ENCODE peak calls at places on chromosome 1, in six cellular contexts. P is Panc1, Q is sigmoid colon, Z is K562, M is stomach, T is transverse colon. L is an unnamed sample.

GRCh38 chr1:30798389-30798951 is 40.9 kb upstream of the LAPTM5 start:
- DNase-seq in M (peak), P (no peak), Q (no peak), T (peak), Z (no peak), L (no peak)

GRCh38 chr1:220462756-220463155 is 65.2 kb upstream of the MARK1 start:
- DNase-seq in T (peak), P (no peak), M (no peak), Z (peak), Q (no peak), L (no peak)

GRCh38 chr1:236623371-236624166 is 19.3 kb upstream of the HEATR1 start:
- DNase-seq in M (no peak), Z (no peak), P (no peak), Q (no peak), T (no peak), L (no peak)

GRCh38 chr1:237562247-237562823 is 328.4 kb downstream of the ZP4 start:
- DNase-seq in Q (no peak), P (peak), M (no peak), Z (peak), T (no peak), L (peak)

GRCh38 chr1:180157576-180158057 is 2.9 kb downstream of the QSOX1 start:
- DNase-seq in P (no peak), Z (no peak), M (peak), T (peak), Q (no peak), L (no peak)

GRCh38 chr1:51950701-51951100 is 39.8 kb downstream of the RAB3B start:
- DNase-seq in Z (no peak), M (no peak), Q (no peak), T (no peak), P (no peak), L (no peak)

GRCh38 chr1:201999625-202000238 is 10.7 kb upstream of the ELF3 start:
- DNase-seq in P (no peak), Q (no peak), M (peak), T (peak), Z (peak), L (peak)

GRCh38 chr1:34914958-34915357 is 14.5 kb downstream of the DLGAP3 start:
- DNase-seq in Z (no peak), M (no peak), Q (no peak), P (no peak), T (no peak), L (no peak)

GRCh38 chr1:9784508-9785133 is 39.1 kb downstream of the CLSTN1 start:
- DNase-seq in Z (peak), P (peak), Q (peak), T (peak), M (peak), L (peak)

GRCh38 chr1:118335372-118335771 is 150.3 kb upstream of the SPAG17 start:
- DNase-seq in M (no peak), P (no peak), Z (no peak), Q (no peak), T (no peak), L (no peak)

GRCh38 chr1:151147685-151148084 is 1.3 kb upstream of the SEMA6C start:
- DNase-seq in Q (no peak), P (no peak), M (no peak), T (no peak), Z (no peak), L (no peak)

GRCh38 chr1:93079685-93080141 is 630 bp downstream of the MTF2 start:
- DNase-seq in Z (peak), T (peak), M (no peak), Q (peak), P (no peak), L (peak)

GRCh38 chr1:23957096-23957495 is 2.5 kb upstream of the PNRC2 start:
- DNase-seq in M (peak), Q (no peak), P (no peak), T (peak), Z (no peak), L (no peak)

GRCh38 chr1:192010406-192010805 is 147.9 kb upstream of the RGS18 start:
- DNase-seq in P (no peak), T (no peak), Q (no peak), M (no peak), Z (no peak), L (peak)

GRCh38 chr1:24996983-24997893 is 67.2 kb upstream of the RUNX3 start:
- DNase-seq in T (no peak), P (no peak), Q (no peak), M (no peak), Z (no peak), L (no peak)

GRCh38 chr1:115364044-115364775 is 26.2 kb upstream of the NGF start:
- DNase-seq in P (no peak), Z (no peak), M (no peak), T (no peak), Q (no peak), L (no peak)

GRCh38 chr1:163347106-163347505 is 25.4 kb downstream of the NUF2 start:
- DNase-seq in P (no peak), Z (no peak), M (no peak), Q (no peak), T (no peak), L (no peak)

GRCh38 chr1:235998812-235999211 is 66.1 kb downstream of the NID1 start:
- DNase-seq in Q (no peak), P (no peak), T (no peak), M (no peak), Z (no peak), L (no peak)

GRCh38 chr1:225597926-225598575 is 54.9 kb downstream of the ENAH start:
- DNase-seq in T (no peak), M (no peak), Q (no peak), P (no peak), Z (no peak), L (no peak)

GRCh38 chr1:5798151-5798730 is 194.0 kb downstream of the NPHP4 start:
- DNase-seq in T (no peak), P (no peak), Q (no peak), M (no peak), Z (no peak), L (no peak)

GRCh38 chr1:151539321-151540020 is 638 bp upstream of the TUFT1 start:
- DNase-seq in P (peak), T (peak), M (peak), Z (peak), Q (peak), L (peak)

GRCh38 chr1:63742526-63742925 is 31.3 kb upstream of the ROR1 start:
- DNase-seq in Z (no peak), P (no peak), M (no peak), T (no peak), Q (no peak), L (no peak)

GRCh38 chr1:61162513-61163274 is 80.3 kb downstream of the NFIA start:
- DNase-seq in M (no peak), P (no peak), T (no peak), Q (no peak), Z (peak), L (no peak)

GRCh38 chr1:29395724-29396437 is 159.6 kb downstream of the PTPRU start:
- DNase-seq in T (no peak), Z (no peak), P (no peak), Q (no peak), M (no peak), L (no peak)

GRCh38 chr1:171084091-171084490 is 6.6 kb upstream of the FMO3 start:
- DNase-seq in T (no peak), Q (no peak), Z (no peak), P (no peak), M (no peak), L (no peak)

GRCh38 chr1:246195296-246195695 is 311.8 kb downstream of the SMYD3 start:
- DNase-seq in Z (no peak), Q (no peak), P (no peak), T (no peak), M (no peak), L (no peak)

GRCh38 chr1:196467230-196467629 is 141.0 kb downstream of the KCNT2 start:
- DNase-seq in P (no peak), Z (no peak), M (no peak), Q (no peak), T (no peak), L (no peak)

GRCh38 chr1:34108269-34108668 is 56.8 kb downstream of the CSMD2 start:
- DNase-seq in P (no peak), M (no peak), T (no peak), Z (no peak), Q (no peak), L (no peak)

DNA sequence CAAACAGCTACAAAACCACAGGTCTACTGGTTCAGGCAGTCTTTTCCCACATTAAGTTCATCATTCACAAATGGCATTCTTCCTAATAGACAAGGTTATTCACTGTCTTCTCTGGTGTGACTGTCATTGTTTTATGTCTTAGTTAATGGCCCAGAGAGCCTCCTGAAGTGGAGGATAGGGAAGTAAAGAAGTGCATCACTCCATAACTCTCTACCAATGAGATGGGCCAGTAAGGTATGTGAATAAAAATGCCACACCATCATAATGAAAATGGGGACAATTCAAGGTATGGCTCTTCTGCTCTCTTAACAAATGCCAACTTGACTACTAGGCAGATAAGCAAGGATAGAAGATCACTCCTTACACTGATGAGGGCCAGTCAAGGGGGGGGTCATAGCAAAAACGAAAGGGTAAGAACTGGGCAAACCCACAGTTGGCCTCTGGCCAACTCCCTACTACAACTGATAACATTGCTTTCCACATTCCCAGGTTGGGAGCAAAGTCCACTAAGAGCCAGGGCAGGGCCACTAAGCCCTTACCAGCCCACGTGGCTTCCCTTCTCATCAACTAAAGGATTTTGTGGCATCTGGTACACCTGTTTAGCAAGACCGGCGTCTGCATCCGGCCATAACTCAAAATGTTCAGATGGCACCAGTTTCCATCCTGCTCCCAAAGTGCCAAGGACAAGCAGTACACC is 10.0 kb downstream of the PABPC4 start:
- DNase-seq in Q (no peak), T (peak), Z (no peak), P (no peak), M (peak), L (no peak)
- TF ChIP-seq POLR2AphosphoS5 in Q (no peak), T (no peak), Z (no peak), P (no peak), M (no peak), L (no peak)

GRCh38 chr1:2298685-2299673 is 70.9 kb downstream of the SKI start:
- DNase-seq in T (no peak), M (no peak), Q (no peak), P (no peak), Z (no peak), L (no peak)

GRCh38 chr1:2302292-2302925 is 74.3 kb downstream of the SKI start:
- DNase-seq in Q (no peak), Z (no peak), M (no peak), T (no peak), P (no peak), L (no peak)

GRCh38 chr1:2300004-2300771 is 72.1 kb downstream of the SKI start:
- DNase-seq in M (peak), Z (no peak), T (peak), Q (no peak), P (no peak), L (peak)

GRCh38 chr1:2301607-2302291 is 73.6 kb downstream of the SKI start:
- DNase-seq in T (no peak), Z (no peak), M (no peak), P (no peak), Q (no peak), L (no peak)

GRCh38 chr1:2300851-2301606 is 72.9 kb downstream of the SKI start:
- DNase-seq in P (no peak), Q (peak), M (peak), Z (no peak), T (peak), L (peak)
- TF ChIP-seq POLR2AphosphoS5 in P (no peak), Q (no peak), M (peak), Z (no peak), T (peak), L (no peak)

DNA sequence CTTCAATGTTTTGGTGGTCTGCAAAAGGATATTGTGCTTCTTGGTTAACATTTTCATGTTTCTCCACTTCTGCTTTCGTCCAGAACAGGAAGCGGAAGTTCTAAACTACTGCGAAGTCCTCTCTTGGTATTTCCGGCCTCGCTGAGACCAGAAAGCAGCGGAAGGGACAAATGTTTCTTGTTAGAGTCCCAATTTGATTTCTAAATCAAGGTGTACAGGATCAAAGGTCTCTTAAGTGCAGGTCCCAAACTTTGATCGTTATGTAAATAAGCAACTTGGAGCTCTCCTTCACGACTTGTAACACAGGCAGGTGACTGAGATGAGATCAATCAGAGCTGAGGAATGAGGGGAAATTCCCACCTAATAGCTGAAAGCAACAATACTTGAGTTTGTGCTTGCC is 40.1 kb upstream of the HMCN1 start:
- DNase-seq in Z (no peak), P (no peak), M (no peak), Q (no peak), T (peak), L (peak)
- TF ChIP-seq POLR2AphosphoS5 in Z (no peak), P (no peak), M (no peak), Q (no peak), T (no peak), L (peak)

DNA sequence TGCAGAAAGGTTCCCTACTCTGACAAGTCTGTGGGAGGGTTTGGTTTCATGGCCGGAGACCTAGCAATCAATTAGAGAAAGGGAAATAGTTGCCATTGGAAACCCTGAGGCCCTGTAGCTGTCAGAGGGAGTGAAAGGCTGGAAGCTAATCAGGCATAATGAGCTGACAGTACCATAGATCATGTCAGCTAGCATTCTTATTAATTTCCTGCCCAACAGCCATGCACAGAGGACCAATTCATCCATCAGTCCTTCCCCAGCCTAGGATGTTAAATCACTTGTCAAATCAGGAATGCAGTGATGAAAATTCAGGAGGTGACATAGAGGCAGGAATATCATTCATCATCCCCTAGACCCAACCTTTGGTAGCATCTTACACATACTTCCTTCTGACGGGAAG is 527.3 kb downstream of the PLPP3 start:
- DNase-seq in T (no peak), P (no peak), M (no peak), Z (no peak), Q (no peak), L (no peak)
- TF ChIP-seq POLR2AphosphoS5 in T (no peak), P (no peak), M (no peak), Z (no peak), Q (no peak), L (no peak)

DNA sequence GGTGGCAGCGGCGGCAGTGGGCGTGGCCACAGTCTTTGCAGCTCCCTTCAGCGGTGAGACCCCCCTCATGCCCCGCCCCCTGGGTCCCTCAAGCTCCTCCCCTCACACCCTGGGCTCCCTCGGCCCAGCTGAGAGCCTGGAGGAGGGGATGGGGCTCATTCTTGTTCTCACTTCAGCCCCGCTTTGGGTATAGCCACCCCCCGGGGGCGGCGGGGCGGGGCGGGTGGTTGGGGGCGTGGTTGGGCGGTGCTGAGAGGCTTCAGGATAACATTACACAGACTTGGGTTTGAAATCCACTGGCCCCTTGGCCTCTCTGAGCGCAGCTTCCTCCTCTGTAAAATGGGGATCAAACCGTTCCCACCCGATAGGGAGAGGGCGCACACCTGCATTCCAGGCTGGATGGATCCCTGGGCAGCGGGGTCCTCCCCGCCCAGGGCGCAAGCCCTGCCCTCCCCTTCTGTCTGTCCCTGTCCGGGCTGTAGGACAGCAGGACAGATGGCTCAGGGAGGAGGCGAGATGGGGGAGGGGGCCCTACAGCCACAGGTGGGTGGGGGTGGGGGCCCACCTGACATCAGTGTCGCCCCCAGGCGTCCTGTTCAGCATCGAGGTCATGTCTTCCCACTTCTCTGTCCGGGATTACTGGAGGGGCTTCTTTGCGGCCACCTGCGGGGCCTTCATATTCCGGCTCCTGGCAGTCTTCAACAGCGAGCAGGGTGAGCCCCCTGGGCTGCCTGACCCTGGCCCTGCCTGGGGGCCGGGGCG is 5.1 kb downstream of the CLCNKA start:
- DNase-seq in M (peak), Z (peak), T (peak), P (no peak), Q (no peak), L (no peak)
- TF ChIP-seq POLR2AphosphoS5 in M (no peak), Z (no peak), T (no peak), P (no peak), Q (peak), L (no peak)

DNA sequence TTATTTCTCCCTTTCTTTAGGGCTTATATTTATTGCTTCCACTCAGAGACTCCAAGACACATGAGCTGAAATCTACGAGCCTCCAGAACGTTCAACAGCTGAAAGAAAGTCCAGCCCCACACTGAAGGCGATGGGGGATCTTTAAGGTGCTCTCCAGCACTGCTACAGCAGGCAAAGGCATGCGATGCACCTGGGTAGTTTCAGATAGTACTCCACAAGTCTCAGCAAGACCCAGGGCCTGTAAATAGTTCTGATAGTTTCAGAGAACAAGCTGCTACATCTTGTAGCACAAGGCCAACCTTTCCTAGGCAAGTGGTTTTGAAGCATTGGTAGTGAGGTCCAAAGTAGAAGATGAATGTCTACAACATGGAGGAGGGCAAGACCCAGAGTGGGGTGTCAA is 2.2 kb upstream of the HSD3B1 start:
- DNase-seq in P (no peak), Z (no peak), Q (no peak), T (no peak), M (no peak), L (no peak)
- TF ChIP-seq POLR2AphosphoS5 in P (no peak), Z (no peak), Q (no peak), T (no peak), M (no peak), L (no peak)

GRCh38 chr1:27393641-27394281 is 1.3 kb downstream of the GPR3 start:
- DNase-seq in Q (no peak), T (no peak), Z (no peak), M (no peak), P (no peak), L (no peak)

GRCh38 chr1:27391511-27392095 is 819 bp upstream of the GPR3 start:
- DNase-seq in P (no peak), T (peak), Z (peak), Q (peak), M (peak), L (no peak)

GRCh38 chr1:27394282-27394658 is 1.8 kb downstream of the GPR3 start:
- DNase-seq in T (no peak), P (no peak), M (no peak), Z (no peak), Q (no peak), L (no peak)

GRCh38 chr1:27392778-27393635 is 585 bp downstream of the GPR3 start:
- DNase-seq in P (no peak), M (no peak), Q (no peak), Z (peak), T (no peak), L (no peak)

GRCh38 chr1:27392096-27392777 is at the start of gene GPR3:
- DNase-seq in T (peak), P (no peak), Z (peak), Q (peak), M (peak), L (peak)
- TF ChIP-seq POLR2AphosphoS5 in T (peak), P (peak), Z (peak), Q (no peak), M (peak), L (no peak)